ENCODE peak calls at places on chromosomes 6 and 20, in ten cellular contexts. N is aorta, L is uterus, O is heart left ventricle, E is lower lobe of right lung, F is cardiac muscle cell, C is DND-41, M is adrenal gland, U is IMR-90, X is prostate gland. J is an unnamed sample.

GRCh38 chr6:154656660-154657059 is 76.6 kb upstream of the SCAF8 start:
- DNase-seq in X (no peak), N (no peak), L (no peak), F (no peak), C (no peak), M (no peak), E (no peak), U (no peak), O (no peak), J (no peak)

GRCh38 chr6:155782739-155783459 is 327.3 kb upstream of the NOX3 start:
- DNase-seq in M (no peak), N (no peak), O (no peak), X (no peak), F (no peak), E (no peak), U (peak; percentile 94), L (no peak), C (no peak), J (no peak)

GRCh38 chr6:4210619-4211419 is 75.4 kb upstream of the ECI2 start:
- DNase-seq in O (peak; percentile 27), E (peak; percentile 65), L (peak; percentile 30), M (peak; percentile 79), X (peak; percentile 23), N (peak; percentile 78), U (peak; percentile 68), F (peak; percentile 73), C (peak; percentile 44), J (no peak)

GRCh38 chr6:5214570-5215052 is 46.1 kb downstream of the LYRM4 start:
- DNase-seq in L (peak; percentile 21), M (peak; percentile 79), X (peak; percentile 41), F (peak; percentile 94), O (peak; percentile 39), N (peak; percentile 80), C (peak; percentile 18), E (no peak), U (peak; percentile 78), J (no peak)

GRCh38 chr20:37311710-37312355 is 22.4 kb downstream of the MANBAL start:
- DNase-seq in O (no peak), C (no peak), L (no peak), F (no peak), M (no peak), X (no peak), N (no peak), E (no peak), U (peak; percentile 53), J (no peak)

GRCh38 chr6:145904878-145905277 is 59.3 kb downstream of the SHPRH start:
- DNase-seq in M (no peak), E (no peak), X (no peak), U (no peak), N (no peak), O (no peak), F (no peak), L (no peak), C (no peak), J (no peak)

GRCh38 chr6:133889557-133890301 is 816 bp downstream of the TCF21 start:
- DNase-seq in C (no peak), M (no peak), N (no peak), O (peak; percentile 20), X (no peak), E (peak; percentile 49), U (peak; percentile 73), F (peak; percentile 68), L (peak; percentile 61), J (no peak)

GRCh38 chr6:5569491-5569890 is 308.2 kb downstream of the FARS2 start:
- DNase-seq in F (no peak), E (no peak), O (no peak), N (no peak), C (no peak), L (no peak), X (no peak), M (no peak), U (peak; percentile 49), J (no peak)

GRCh38 chr20:62160876-62161275 is 17.3 kb downstream of the SS18L1 start:
- DNase-seq in O (no peak), N (no peak), X (no peak), E (no peak), F (no peak), L (no peak), U (no peak), M (no peak), C (no peak), J (no peak)
- H3K36me3 ChIP-seq in O (peaks cover 55% of the 10 kb centered on the region), N (peaks cover 4% of the 10 kb centered on the region), X (peaks cover 22% of the 10 kb centered on the region), E (peaks cover 65% of the 10 kb centered on the region), F (peaks cover 30% of the 10 kb centered on the region), L (no peaks in the 10 kb centered on the region), U (peaks cover 48% of the 10 kb centered on the region), M (no peaks in the 10 kb centered on the region), C (peaks cover 89% of the 10 kb centered on the region), J (peaks cover 33% of the 10 kb centered on the region)

GRCh38 chr20:60976139-60976538 is 275.9 kb upstream of the CDH4 start:
- DNase-seq in X (no peak), E (no peak), M (no peak), F (no peak), L (no peak), O (no peak), C (no peak), N (no peak), U (no peak), J (no peak)

GRCh38 chr20:60977896-60978295 is 274.2 kb upstream of the CDH4 start:
- DNase-seq in E (no peak), C (no peak), N (no peak), M (no peak), L (no peak), X (no peak), O (no peak), F (no peak), U (no peak), J (no peak)

GRCh38 chr20:60970601-60971000 is 281.5 kb upstream of the CDH4 start:
- DNase-seq in L (no peak), U (no peak), C (no peak), X (no peak), M (no peak), E (no peak), N (no peak), O (no peak), F (no peak), J (no peak)

GRCh38 chr20:60976913-60977312 is 275.1 kb upstream of the CDH4 start:
- DNase-seq in X (no peak), O (no peak), E (no peak), L (no peak), N (no peak), U (no peak), F (no peak), M (no peak), C (no peak), J (no peak)

DNA sequence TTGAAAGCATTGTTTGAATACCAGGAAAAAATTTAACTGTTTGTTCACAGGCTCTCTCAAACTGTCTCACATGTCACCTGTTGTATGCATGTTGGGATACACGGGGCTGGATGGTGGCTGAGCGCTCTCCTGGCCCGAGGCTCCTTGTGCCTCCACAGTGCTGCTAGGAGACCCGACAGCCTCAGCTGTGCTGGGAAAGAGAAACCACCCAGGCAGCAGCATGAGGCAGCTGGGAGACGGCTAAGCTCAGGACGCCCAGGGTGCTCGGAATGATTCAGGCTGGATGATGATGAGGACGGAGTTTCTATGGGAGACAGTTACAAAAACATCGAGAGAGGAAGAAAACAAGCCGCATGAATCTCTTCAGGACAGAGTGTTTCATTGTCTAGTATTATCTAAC is 278.0 kb upstream of the CDH4 start:
- DNase-seq in E (no peak), M (no peak), N (no peak), O (no peak), U (no peak), C (no peak), L (no peak), X (no peak), F (no peak), J (no peak)
- H3K27me3 ChIP-seq in E (peaks cover 4% of the 10 kb centered on the region), M (no peaks in the 10 kb centered on the region), N (no peaks in the 10 kb centered on the region), O (no peaks in the 10 kb centered on the region), U (no peaks in the 10 kb centered on the region), C (no peaks in the 10 kb centered on the region), L (no peaks in the 10 kb centered on the region), X (peaks cover 3% of the 10 kb centered on the region), F (no peaks in the 10 kb centered on the region), J (no peaks in the 10 kb centered on the region)

GRCh38 chr6:158795516-158795915 is 23.7 kb downstream of the EZR start:
- DNase-seq in F (no peak), L (no peak), C (no peak), X (no peak), U (no peak), N (no peak), E (no peak), O (no peak), M (no peak), J (no peak)

GRCh38 chr6:158799051-158799792 is 19.9 kb downstream of the EZR start:
- DNase-seq in M (peak; percentile 89), E (no peak), L (no peak), F (peak; percentile 50), C (no peak), N (no peak), X (peak; percentile 89), U (peak; percentile 46), O (no peak), J (no peak)

GRCh38 chr6:158796353-158796752 is 22.8 kb downstream of the EZR start:
- DNase-seq in N (no peak), X (no peak), O (no peak), F (no peak), U (no peak), E (no peak), M (no peak), L (no peak), C (no peak), J (no peak)

GRCh38 chr6:158797331-158798202 is 21.6 kb downstream of the EZR start:
- DNase-seq in F (peak; percentile 92), X (no peak), N (no peak), M (peak; percentile 65), O (no peak), E (no peak), L (no peak), C (no peak), U (peak; percentile 76), J (no peak)

DNA sequence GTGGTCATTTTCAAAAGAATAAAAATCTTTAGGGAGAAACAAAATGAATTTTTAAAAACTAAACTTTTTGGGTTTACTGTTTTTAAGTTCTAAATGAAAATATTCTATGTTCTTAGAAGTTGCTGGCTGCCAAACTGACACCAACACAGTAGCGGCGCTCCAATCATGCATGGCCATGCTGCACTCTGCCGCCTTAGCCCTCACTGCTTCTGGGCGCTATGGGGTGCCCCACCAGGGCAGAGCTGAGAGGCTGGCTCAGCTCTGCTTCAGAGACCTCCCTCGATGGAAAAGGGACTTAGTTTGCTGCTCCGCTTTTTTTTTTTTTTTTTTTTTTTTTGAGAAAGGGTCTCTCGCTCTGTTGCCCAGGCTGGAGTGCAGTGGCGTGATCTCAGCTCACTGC is 20.9 kb downstream of the EZR start:
- DNase-seq in M (no peak), F (no peak), O (no peak), U (no peak), N (no peak), C (no peak), L (no peak), X (no peak), E (no peak), J (no peak)
- H3K36me3 ChIP-seq in M (no peaks in the 10 kb centered on the region), F (no peaks in the 10 kb centered on the region), O (no peaks in the 10 kb centered on the region), U (no peaks in the 10 kb centered on the region), N (no peaks in the 10 kb centered on the region), C (peaks cover 13% of the 10 kb centered on the region), L (no peaks in the 10 kb centered on the region), X (no peaks in the 10 kb centered on the region), E (no peaks in the 10 kb centered on the region), J (peaks cover 6% of the 10 kb centered on the region)

DNA sequence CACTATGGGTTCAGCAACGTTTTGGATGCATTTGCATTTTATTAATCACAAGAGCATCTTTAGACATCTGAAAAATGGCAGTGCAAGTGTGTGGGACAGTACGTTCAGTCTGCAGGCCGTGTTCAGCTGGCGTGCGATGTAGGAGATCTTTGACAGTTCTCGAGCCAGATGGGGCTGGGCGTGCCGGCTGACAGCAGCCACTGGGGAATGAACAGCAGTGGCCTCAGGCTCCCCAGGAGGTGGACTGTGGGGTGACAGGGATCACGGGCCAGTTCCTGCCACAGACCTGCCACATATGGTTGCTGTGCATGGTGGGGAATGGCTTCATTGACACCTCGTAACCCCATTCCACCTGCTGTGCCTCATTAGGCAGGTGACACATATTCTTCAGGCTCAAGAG is 16.4 kb upstream of the MLN start:
- DNase-seq in O (no peak), F (no peak), N (no peak), X (no peak), M (no peak), E (no peak), L (no peak), C (no peak), U (no peak), J (no peak)
- H3K27me3 ChIP-seq in O (peaks cover 8% of the 10 kb centered on the region), F (no peaks in the 10 kb centered on the region), N (no peaks in the 10 kb centered on the region), X (no peaks in the 10 kb centered on the region), M (peaks cover 3% of the 10 kb centered on the region), E (no peaks in the 10 kb centered on the region), L (no peaks in the 10 kb centered on the region), C (peaks cover 8% of the 10 kb centered on the region), U (peaks cover 57% of the 10 kb centered on the region), J (no peaks in the 10 kb centered on the region)

J was measured in effector memory CD4-positive, alpha-beta T cell.